ENCODE peak calls at places on chromosomes 1 and 21, in nine cellular contexts. M is BE2C, Y is dorsolateral prefrontal cortex, V is fibroblast of pulmonary artery, U is upper lobe of right lung, G is psoas muscle, Z is cardiac muscle cell, F is AG04450, W is epithelial cell of proximal tubule. E is an unnamed sample.

GRCh38 chr1:221574529-221574928 is 167.4 kb downstream of the DUSP10 start:
- DNase-seq in Z (no peak), V (no peak), G (no peak), Y (no peak), U (no peak), M (no peak), F (peak; percentile 32), W (no peak), E (no peak)

GRCh38 chr1:216071227-216071626 is 352.0 kb downstream of the USH2A start:
- DNase-seq in W (no peak), Y (no peak), Z (no peak), F (no peak), G (no peak), M (no peak), U (no peak), V (no peak), E (no peak)

GRCh38 chr1:230066466-230067404 is at the start of gene GALNT2:
- DNase-seq in W (no peak), F (peak; percentile 38), G (peak; percentile 94), Z (peak; percentile 92), U (peak; percentile 96), Y (peak; percentile 86), M (peak; percentile 95), V (peak; percentile 82), E (peak; percentile 87)

GRCh38 chr1:183753464-183753891 is 51.4 kb upstream of the RGL1 start:
- DNase-seq in M (no peak), U (no peak), Y (no peak), G (no peak), V (peak; percentile 35), Z (no peak), W (no peak), F (no peak), E (no peak)

GRCh38 chr1:225700164-225700740 is 47.3 kb upstream of the ENAH start:
- DNase-seq in V (peak; percentile 97), M (no peak), Z (peak; percentile 97), U (no peak), F (peak; percentile 92), Y (no peak), G (no peak), W (peak; percentile 95), E (peak; percentile 97)

GRCh38 chr21:17461582-17461981 is 51.3 kb upstream of the CXADR start:
- DNase-seq in Y (no peak), U (no peak), G (no peak), M (no peak), W (no peak), F (no peak), V (peak; percentile 71), Z (peak; percentile 68), E (peak; percentile 54)

GRCh38 chr1:215568287-215568692 is 1.2 kb downstream of the KCTD3 start:
- DNase-seq in U (no peak), F (peak; percentile 29), Z (peak; percentile 67), Y (no peak), W (no peak), M (no peak), G (no peak), V (peak; percentile 70), E (peak; percentile 36)

GRCh38 chr1:31793086-31793485 is 22.7 kb downstream of the SPOCD1 start:
- DNase-seq in W (no peak), V (no peak), Y (peak; percentile 32), M (no peak), U (peak; percentile 59), G (peak; percentile 45), F (no peak), Z (no peak), E (no peak)

GRCh38 chr1:232585486-232585885 is 44.4 kb downstream of the SIPA1L2 start:
- DNase-seq in U (no peak), Z (no peak), Y (no peak), F (no peak), G (no peak), W (no peak), M (no peak), V (no peak), E (no peak)

GRCh38 chr1:52551476-52552235 is 1.2 kb downstream of the TUT4 start:
- DNase-seq in Z (peak; percentile 50), W (peak; percentile 25), G (no peak), M (peak; percentile 8), Y (peak; percentile 50), V (peak; percentile 52), F (no peak), U (no peak), E (peak; percentile 71)

GRCh38 chr1:48851638-48852037 is 74.9 kb upstream of the BEND5 start:
- DNase-seq in V (peak; percentile 18), W (no peak), Z (peak; percentile 17), G (no peak), Y (no peak), F (no peak), M (no peak), U (no peak), E (peak; percentile 77)

GRCh38 chr1:163144418-163144817 is 58.3 kb downstream of the RGS5 start:
- DNase-seq in M (no peak), F (no peak), Y (no peak), V (peak; percentile 78), U (no peak), Z (peak; percentile 93), W (no peak), G (no peak), E (no peak)

GRCh38 chr1:4796161-4796998 is 142.0 kb downstream of the AJAP1 start:
- DNase-seq in V (no peak), W (no peak), U (peak; percentile 20), F (no peak), Z (no peak), M (no peak), G (no peak), Y (peak; percentile 47), E (no peak)

GRCh38 chr1:236502972-236503639 is 20.7 kb upstream of the LGALS8 start:
- DNase-seq in V (peak; percentile 85), W (no peak), M (no peak), Y (no peak), F (peak; percentile 47), Z (peak; percentile 89), G (peak; percentile 64), U (peak; percentile 75), E (peak; percentile 75)

DNA sequence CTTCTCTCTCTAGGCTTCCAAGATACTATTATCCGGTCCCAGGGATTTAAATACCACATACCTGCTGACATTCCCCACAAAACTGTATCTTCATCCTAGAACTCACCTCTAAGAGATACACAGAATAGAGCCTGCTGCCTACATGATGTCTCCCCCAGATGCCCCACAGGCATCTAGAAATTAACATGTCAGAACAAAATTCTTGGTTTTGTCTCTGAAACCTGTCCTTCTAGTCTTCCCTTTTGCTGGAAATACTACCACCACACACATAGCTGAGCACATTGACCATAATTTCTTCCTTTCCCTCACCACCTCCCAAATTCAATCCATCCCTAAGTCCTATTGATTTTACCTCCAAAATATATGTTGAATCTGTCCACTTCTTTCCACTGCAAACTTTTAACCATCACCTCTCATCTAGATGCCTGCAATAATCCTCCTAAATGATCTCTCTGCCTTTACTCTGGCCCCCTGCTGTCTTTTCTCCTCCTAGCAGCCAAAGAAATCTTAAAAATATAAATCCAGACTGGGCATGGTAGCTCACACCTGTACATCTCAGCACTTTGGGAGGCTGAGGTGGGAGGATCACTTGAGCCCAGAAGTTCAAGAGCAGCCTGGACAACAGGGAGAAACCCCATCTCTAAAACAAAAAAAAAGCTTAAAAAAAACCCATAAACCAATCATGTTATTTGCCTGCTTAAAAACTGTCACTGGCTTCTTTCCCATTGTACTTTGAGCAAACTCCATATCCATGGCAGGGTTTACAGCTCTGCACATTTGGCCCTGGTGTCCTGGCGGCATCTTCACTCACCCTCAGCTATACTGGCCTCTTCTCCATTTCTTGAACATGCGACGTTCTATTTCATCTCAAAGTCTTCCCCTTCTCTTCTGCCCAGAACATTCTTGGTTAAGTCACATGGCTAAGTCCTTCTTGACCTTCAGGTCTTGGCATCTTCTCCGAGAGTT is 6.2 kb upstream of the FAM76A start:
- DNase-seq in W (no peak), Y (no peak), F (no peak), M (no peak), V (peak; percentile 22), Z (peak; percentile 24), G (no peak), U (no peak), E (peak; percentile 3)
- TF ChIP-seq CTCF in W (peak; percentile 60), Y (no peak), F (peak; percentile 59), M (peak; percentile 36), V (peak; percentile 54), Z (peak; percentile 51), G (no peak), U (no peak), E (peak; percentile 47)

DNA sequence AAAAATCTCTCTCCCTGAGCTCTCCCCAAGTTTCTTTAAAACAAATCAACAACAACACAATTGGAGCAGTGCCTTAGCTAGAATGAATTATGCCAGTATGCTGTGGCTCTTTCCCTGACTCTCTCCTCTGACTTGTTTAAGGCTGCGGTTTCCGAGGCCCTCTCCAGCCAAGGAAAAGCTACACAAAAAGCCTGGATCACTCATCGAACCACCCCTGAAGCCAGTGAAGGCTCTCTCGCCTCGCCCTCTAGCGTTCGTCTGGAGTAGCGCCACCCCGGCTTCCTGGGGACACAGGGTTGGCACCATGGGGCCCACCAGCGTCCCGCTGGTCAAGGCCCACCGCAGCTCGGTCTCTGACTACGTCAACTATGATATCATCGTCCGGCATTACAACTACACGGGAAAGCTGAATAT is 1.9 kb downstream of the S1PR1 start:
- DNase-seq in Y (peak; percentile 80), Z (peak; percentile 94), G (peak; percentile 88), F (peak; percentile 72), M (peak; percentile 90), W (no peak), V (peak; percentile 94), U (peak; percentile 91), E (peak; percentile 93)
- H3K4me3 ChIP-seq in Y (peak overlapping the region; percentile 77), Z (peak overlapping the region; percentile 93), G (peak overlapping the region; percentile 79), F (peak overlapping the region; percentile 80), M (peak overlapping the region; percentile 84), W (no peak overlapping the region), V (peak overlapping the region; percentile 98), U (peak overlapping the region; percentile 62), E (peak overlapping the region; percentile 83)

GRCh38 chr21:40685121-40685630 is 161.8 kb downstream of the DSCAM start:
- DNase-seq in F (no peak), Y (no peak), G (no peak), W (peak; percentile 19), M (no peak), Z (no peak), V (no peak), U (no peak), E (no peak)

GRCh38 chr21:40687625-40688024 is 159.3 kb downstream of the DSCAM start:
- DNase-seq in U (no peak), F (no peak), G (no peak), W (no peak), Z (no peak), M (no peak), V (no peak), Y (no peak), E (no peak)

GRCh38 chr21:40688106-40688850 is 158.7 kb downstream of the DSCAM start:
- DNase-seq in F (no peak), Z (no peak), G (no peak), M (no peak), U (no peak), V (no peak), W (no peak), Y (no peak), E (no peak)

GRCh38 chr21:40689241-40689640 is 157.7 kb downstream of the DSCAM start:
- DNase-seq in V (no peak), U (no peak), F (no peak), W (peak; percentile 10), Y (no peak), M (no peak), G (no peak), Z (no peak), E (no peak)

GRCh38 chr21:40686526-40686925 is 160.4 kb downstream of the DSCAM start:
- DNase-seq in Y (no peak), F (no peak), V (no peak), G (no peak), U (no peak), M (no peak), W (no peak), Z (no peak), E (no peak)
- TF ChIP-seq CTCF in Y (no peak), F (no peak), V (no peak), G (no peak), U (no peak), M (no peak), W (no peak), Z (no peak), E (no peak)

GRCh38 chr1:2415337-2415736 is 3.0 kb upstream of the PEX10 start:
- DNase-seq in F (no peak), V (no peak), G (no peak), Z (no peak), Y (no peak), U (no peak), W (no peak), M (no peak), E (no peak)
- H3K4me3 ChIP-seq in F (no peak overlapping the region), V (no peak overlapping the region), G (no peak overlapping the region), Z (no peak overlapping the region), Y (no peak overlapping the region), U (no peak overlapping the region), W (no peak overlapping the region), M (no peak overlapping the region), E (no peak overlapping the region)